ENCODE peak calls at places on chromosome 20, in four cellular contexts. V is fibroblast of mammary gland, X is GM23338, T is IMR-90. W is an unnamed sample.
A peak's percentile ranks its signal among the peaks of the same experiment; 100 is the strongest.

GRCh38 chr20:54622338-54623280 is 147.2 kb downstream of the DOK5 start:
- DNase-seq in V (peak; percentile 59), X (no peak), T (peak; percentile 34), W (no peak)

GRCh38 chr20:20823469-20823868 is 111.0 kb upstream of the RALGAPA2 start:
- DNase-seq in V (no peak), X (no peak), T (no peak), W (no peak)

GRCh38 chr20:2984028-2984501 is 59.4 kb upstream of the GNRH2 start:
- DNase-seq in V (no peak), X (no peak), T (no peak), W (no peak)

GRCh38 chr20:21670126-21670525 is 35.3 kb upstream of the PAX1 start:
- DNase-seq in V (no peak), X (no peak), T (no peak), W (no peak)

GRCh38 chr20:62043131-62043914 is 22.4 kb downstream of the TAF4 start:
- DNase-seq in V (peak; percentile 68), X (no peak), T (peak; percentile 34), W (peak; percentile 84)

GRCh38 chr20:46438156-46438750 is 31.8 kb upstream of the ELMO2 start:
- DNase-seq in V (peak; percentile 48), X (peak; percentile 56), T (peak; percentile 32), W (peak; percentile 26)

GRCh38 chr20:6708010-6708409 is 59.5 kb upstream of the BMP2 start:
- DNase-seq in V (peak; percentile 53), X (no peak), T (peak; percentile 84), W (peak; percentile 22)

GRCh38 chr20:37590938-37591490 is 63.3 kb upstream of the BLCAP start:
- DNase-seq in V (no peak), X (no peak), T (no peak), W (no peak)

GRCh38 chr20:4836473-4836872 is 114.8 kb downstream of the PRND start:
- DNase-seq in V (no peak), X (no peak), T (no peak), W (no peak)

GRCh38 chr20:33859157-33859695 is 48.1 kb downstream of the CHMP4B start:
- DNase-seq in V (peak; percentile 47), X (no peak), T (no peak), W (peak; percentile 37)

GRCh38 chr20:39338977-39339376 is 376.8 kb downstream of the DHX35 start:
- DNase-seq in V (peak; percentile 42), X (no peak), T (no peak), W (no peak)

GRCh38 chr20:18258126-18258860 is 30.0 kb upstream of the ZNF133 start:
- DNase-seq in V (no peak), X (peak; percentile 41), T (no peak), W (no peak)

GRCh38 chr20:43477634-43478033 is 19.9 kb downstream of the SRSF6 start:
- DNase-seq in V (no peak), X (no peak), T (no peak), W (no peak)

GRCh38 chr20:21808863-21809664 is 103.6 kb downstream of the PAX1 start:
- DNase-seq in V (peak; percentile 11), X (peak; percentile 89), T (no peak), W (no peak)

GRCh38 chr20:43322851-43323250 is 133.1 kb upstream of the PTPRT start:
- DNase-seq in V (peak; percentile 47), X (no peak), T (peak; percentile 1), W (no peak)

GRCh38 chr20:61373956-61374545 is 122.0 kb downstream of the CDH4 start:
- DNase-seq in V (no peak), X (no peak), T (no peak), W (no peak)

GRCh38 chr20:48824830-48825550 is 2.8 kb downstream of the PREX1 start:
- DNase-seq in V (no peak), X (no peak), T (no peak), W (no peak)

GRCh38 chr20:41175727-41176330 is 38.5 kb downstream of the PLCG1 start:
- DNase-seq in V (no peak), X (no peak), T (no peak), W (no peak)

GRCh38 chr20:11159728-11160127 is 485.9 kb upstream of the JAG1 start:
- DNase-seq in V (peak; percentile 30), X (no peak), T (peak; percentile 91), W (peak; percentile 79)

GRCh38 chr20:38275815-38276550 is 15.4 kb upstream of the KIAA1755 start:
- DNase-seq in V (peak; percentile 88), X (no peak), T (peak; percentile 96), W (peak; percentile 76)

GRCh38 chr20:47740225-47741184 is 44.8 kb downstream of the SULF2 start:
- DNase-seq in V (no peak), X (peak; percentile 56), T (no peak), W (no peak)

GRCh38 chr20:24481188-24481587 is 11.8 kb downstream of the SYNDIG1 start:
- DNase-seq in V (no peak), X (no peak), T (no peak), W (no peak)

GRCh38 chr20:33874129-33874528 is 63.0 kb downstream of the CHMP4B start:
- DNase-seq in V (no peak), X (no peak), T (no peak), W (no peak)

GRCh38 chr20:24331939-24332338 is 137.5 kb upstream of the SYNDIG1 start:
- DNase-seq in V (no peak), X (peak; percentile 7), T (no peak), W (no peak)

GRCh38 chr20:15297059-15297875 is 959.9 kb upstream of the FLRT3 start:
- DNase-seq in V (no peak), X (no peak), T (no peak), W (no peak)

GRCh38 chr20:48636301-48636700 is 191.5 kb downstream of the PREX1 start:
- DNase-seq in V (no peak), X (no peak), T (no peak), W (no peak)

GRCh38 chr20:63972312-63973159 is 2.8 kb upstream of the ZNF512B start:
- DNase-seq in V (no peak), X (no peak), T (no peak), W (no peak)

GRCh38 chr20:276620-277495 is 13.7 kb downstream of the C20orf96 start:
- DNase-seq in V (no peak), X (no peak), T (no peak), W (no peak)

GRCh38 chr20:38138086-38138777 is 26.8 kb downstream of the TGM2 start:
- DNase-seq in V (no peak), X (no peak), T (no peak), W (no peak)

GRCh38 chr20:25076201-25076600 is 5.7 kb downstream of the VSX1 start:
- DNase-seq in V (no peak), X (no peak), T (no peak), W (no peak)

GRCh38 chr20:46746972-46747371 is 37.5 kb downstream of the SLC2A10 start:
- DNase-seq in V (peak; percentile 36), X (no peak), T (peak; percentile 71), W (no peak)

GRCh38 chr20:14600527-14600926 is 263.1 kb upstream of the FLRT3 start:
- DNase-seq in V (no peak), X (no peak), T (no peak), W (no peak)

GRCh38 chr20:51046021-51046985 is 23.4 kb upstream of the KCNG1 start:
- DNase-seq in V (no peak), X (no peak), T (no peak), W (no peak)
- TF ChIP-seq CTCF in V (no peak), X (peak; percentile 20), T (no peak), W (no peak)

DNA sequence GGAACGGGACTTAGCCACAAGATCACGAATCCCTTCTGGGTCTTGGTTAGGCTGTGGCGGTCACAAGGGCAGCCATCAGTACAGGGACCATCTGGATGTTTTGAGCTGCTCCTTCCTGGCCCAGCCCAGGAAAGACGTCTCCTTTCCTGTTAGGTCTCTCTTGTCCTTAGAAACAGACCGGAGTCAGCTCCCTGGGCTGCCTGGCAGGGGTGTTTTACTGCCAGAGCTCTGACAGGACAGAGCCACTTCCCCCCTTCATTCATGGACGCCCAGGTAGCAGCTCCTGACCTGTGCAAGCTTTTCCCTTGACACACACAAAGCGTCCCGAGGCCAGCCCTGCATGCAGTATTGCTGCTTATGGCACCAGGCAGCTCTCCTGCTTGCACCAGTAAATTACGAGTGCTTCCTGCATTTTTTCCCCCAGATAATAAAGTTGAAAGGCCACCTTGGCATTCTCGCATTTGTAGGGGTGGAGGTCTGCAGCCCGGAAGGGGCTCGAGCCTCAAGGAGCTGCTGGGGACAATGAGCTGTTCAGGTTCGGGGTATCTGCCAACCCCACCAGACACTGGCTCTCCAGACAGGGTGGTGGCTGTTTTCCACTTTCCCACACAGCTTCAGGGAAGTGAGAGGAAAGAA is 87.4 kb downstream of the NOL4L start:
- DNase-seq in V (no peak), X (peak; percentile 53), T (no peak), W (no peak)
- H3K4me3 ChIP-seq in V (no peak overlapping the region), X (peak overlapping the region; percentile 23), T (no peak overlapping the region), W (no peak overlapping the region)

DNA sequence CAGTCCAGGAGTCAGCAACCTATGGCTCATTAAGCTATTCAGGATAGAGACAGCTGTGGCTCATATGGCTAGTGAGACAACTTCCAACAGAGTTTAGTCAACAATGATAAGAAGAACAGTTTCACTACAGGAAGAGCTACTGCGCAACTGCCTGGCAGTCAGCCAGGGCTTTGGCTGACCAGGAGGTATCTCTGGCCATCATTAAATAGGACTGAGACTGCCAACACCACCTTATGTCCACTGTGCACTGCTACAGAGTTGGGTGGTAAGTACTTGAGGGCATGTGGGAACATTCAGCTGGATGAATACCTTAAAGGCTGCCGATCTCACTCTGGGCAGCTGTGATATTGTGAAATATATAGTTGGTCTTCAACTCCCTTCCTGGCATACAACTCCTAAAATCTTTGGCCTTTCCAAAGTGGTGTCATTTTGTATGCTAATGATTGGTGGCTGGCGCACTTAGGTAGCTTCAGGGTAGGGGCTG is 52.2 kb upstream of the FAM83C start:
- DNase-seq in V (peak; percentile 95), X (no peak), T (peak; percentile 96), W (peak; percentile 98)
- TF ChIP-seq CTCF in V (no peak), X (no peak), T (no peak), W (no peak)

GRCh38 chr20:53091789-53092188 is 119.6 kb downstream of the TSHZ2 start:
- DNase-seq in V (no peak), X (no peak), T (no peak), W (no peak)
- H3K4me3 ChIP-seq in V (no peak overlapping the region), X (no peak overlapping the region), T (no peak overlapping the region), W (no peak overlapping the region)

GRCh38 chr20:58028123-58028522 is 200.3 kb downstream of the ANKRD60 start:
- DNase-seq in V (no peak), X (peak; percentile 68), T (no peak), W (no peak)
- TF ChIP-seq CTCF in V (peak; percentile 10), X (peak; percentile 69), T (no peak), W (peak; percentile 22)

W was measured in fibroblast of villous mesenchyme.